ENCODE peak calls at places on chromosomes 2 and 18, in six cellular contexts. U is GM12891, H is H1, A is HepG2, B is GM12878, O is K562. T is an unnamed sample.

GRCh38 chr2:100935372-100935752 is 66.7 kb upstream of the RPL31 start:
- DNase-seq in U (no peak), H (no peak), A (no peak), B (no peak), O (no peak), T (no peak)

GRCh38 chr2:23568257-23569190 is 183.5 kb downstream of the KLHL29 start:
- DNase-seq in U (no peak), H (no peak), A (no peak), B (no peak), O (no peak), T (no peak)

GRCh38 chr2:110674620-110675555 is 3.0 kb downstream of the BUB1 start:
- DNase-seq in U (peak), H (no peak), A (no peak), B (peak), O (no peak), T (peak)

GRCh38 chr2:112154246-112155110 is 16.3 kb downstream of the FBLN7 start:
- DNase-seq in U (no peak), H (no peak), A (no peak), B (no peak), O (no peak), T (no peak)

GRCh38 chr2:216989335-216990129 is 129.7 kb upstream of the TNP1 start:
- DNase-seq in U (no peak), H (no peak), A (no peak), B (no peak), O (no peak), T (no peak)

GRCh38 chr2:55141572-55142413 is 90.3 kb downstream of the CLHC1 start:
- DNase-seq in U (no peak), H (no peak), A (no peak), B (no peak), O (no peak), T (no peak)

GRCh38 chr2:237625216-237625705 is 2.1 kb upstream of the LRRFIP1 start:
- DNase-seq in U (no peak), H (no peak), A (peak), B (no peak), O (no peak), T (no peak)

GRCh38 chr2:241199286-241199685 is 10.8 kb downstream of the ANO7 start:
- DNase-seq in U (no peak), H (no peak), A (no peak), B (no peak), O (no peak), T (no peak)

GRCh38 chr18:59048378-59048777 is 91.3 kb upstream of the SEC11C start:
- DNase-seq in U (no peak), H (no peak), A (no peak), B (no peak), O (no peak), T (no peak)

GRCh38 chr2:238139141-238139840 is 823 bp downstream of the KLHL30 start:
- DNase-seq in U (no peak), H (no peak), A (no peak), B (no peak), O (peak), T (peak)

GRCh38 chr2:180790891-180791290 is 189.5 kb upstream of the UBE2E3 start:
- DNase-seq in U (no peak), H (no peak), A (no peak), B (no peak), O (no peak), T (no peak)

GRCh38 chr2:1366546-1367134 is 46.6 kb upstream of the TPO start:
- DNase-seq in U (no peak), H (no peak), A (no peak), B (no peak), O (no peak), T (no peak)

GRCh38 chr2:8154270-8154669 is 527.6 kb upstream of the ID2 start:
- DNase-seq in U (no peak), H (no peak), A (no peak), B (no peak), O (no peak), T (no peak)

GRCh38 chr2:164186596-164186995 is 434.7 kb downstream of the GRB14 start:
- DNase-seq in U (no peak), H (no peak), A (no peak), B (no peak), O (no peak), T (no peak)

GRCh38 chr2:137115081-137115713 is 349.9 kb downstream of the THSD7B start:
- DNase-seq in U (no peak), H (no peak), A (no peak), B (no peak), O (no peak), T (no peak)

GRCh38 chr2:173681891-173682655 is 283.1 kb downstream of the SP3 start:
- DNase-seq in U (no peak), H (no peak), A (no peak), B (no peak), O (no peak), T (no peak)

GRCh38 chr18:72808688-72809087 is 59.1 kb downstream of the NETO1 start:
- DNase-seq in U (no peak), H (no peak), A (no peak), B (no peak), O (no peak), T (no peak)

GRCh38 chr2:205787761-205788160 is 105.5 kb downstream of the NRP2 start:
- DNase-seq in U (no peak), H (no peak), A (no peak), B (no peak), O (no peak), T (no peak)

GRCh38 chr2:88603146-88603545 is 24.1 kb downstream of the EIF2AK3 start:
- DNase-seq in U (no peak), H (no peak), A (no peak), B (no peak), O (no peak), T (no peak)

GRCh38 chr18:72460210-72460680 is 83.9 kb downstream of the CBLN2 start:
- DNase-seq in U (no peak), H (no peak), A (no peak), B (no peak), O (no peak), T (no peak)

GRCh38 chr2:150479075-150479915 is 8.2 kb downstream of the RND3 start:
- DNase-seq in U (no peak), H (no peak), A (no peak), B (no peak), O (no peak), T (no peak)

GRCh38 chr2:152629202-152629601 is 88.1 kb downstream of the PRPF40A start:
- DNase-seq in U (no peak), H (no peak), A (no peak), B (no peak), O (no peak), T (no peak)

GRCh38 chr2:120847700-120848321 is 112.1 kb downstream of the GLI2 start:
- DNase-seq in U (no peak), H (no peak), A (no peak), B (no peak), O (no peak), T (no peak)

GRCh38 chr2:223415071-223415470 is 187.1 kb downstream of the SCG2 start:
- DNase-seq in U (no peak), H (no peak), A (no peak), B (no peak), O (no peak), T (no peak)

GRCh38 chr2:47270421-47270820 is 115.3 kb upstream of the STPG4 start:
- DNase-seq in U (no peak), H (no peak), A (no peak), B (no peak), O (no peak), T (no peak)

GRCh38 chr2:47272905-47273758 is 118.0 kb upstream of the STPG4 start:
- DNase-seq in U (no peak), H (no peak), A (no peak), B (no peak), O (peak), T (no peak)

GRCh38 chr2:47274054-47274779 is 119.1 kb upstream of the STPG4 start:
- DNase-seq in U (no peak), H (no peak), A (no peak), B (no peak), O (no peak), T (no peak)

GRCh38 chr2:47271054-47272000 is 116.2 kb upstream of the STPG4 start:
- DNase-seq in U (no peak), H (no peak), A (no peak), B (no peak), O (no peak), T (no peak)

DNA sequence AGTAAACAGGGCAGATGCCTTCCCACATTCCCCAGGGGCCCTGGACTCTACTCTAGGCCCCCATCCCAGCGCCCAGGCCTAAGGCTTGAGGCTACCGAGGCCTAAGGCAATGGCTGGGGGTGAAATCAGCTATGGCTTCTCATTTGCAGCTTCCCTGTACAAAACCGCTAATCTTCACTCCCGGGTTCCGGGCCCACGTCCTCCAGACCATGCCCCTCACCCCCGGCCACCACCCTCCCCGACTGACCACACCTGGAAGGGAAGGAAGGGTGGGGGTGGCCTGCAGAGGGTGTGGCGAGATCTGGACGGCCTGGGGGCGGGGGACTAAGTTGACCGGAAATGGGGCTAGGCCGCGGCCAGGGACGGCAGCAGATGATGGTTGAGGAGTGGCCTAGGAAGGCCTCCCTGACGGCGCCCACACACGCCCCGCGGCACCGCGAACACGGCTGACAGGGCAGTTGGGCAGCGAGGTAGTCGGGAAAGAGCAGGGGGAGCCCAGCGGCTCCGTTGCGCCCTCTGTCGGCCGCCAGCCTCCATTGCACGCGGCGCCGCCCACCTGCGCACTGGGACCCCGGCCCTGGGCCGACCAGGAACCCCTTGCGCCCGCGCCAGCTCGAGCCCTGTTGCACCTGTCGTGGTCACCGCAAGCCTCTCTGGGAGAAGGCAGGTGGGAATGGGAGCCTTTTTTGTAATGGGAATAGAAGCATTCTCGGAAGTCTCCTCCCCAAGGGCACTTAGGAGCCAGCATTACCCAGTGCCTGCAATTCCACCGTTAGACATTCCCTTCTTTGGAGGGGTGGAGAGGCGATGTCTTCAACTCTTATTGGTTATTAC is 117.1 kb upstream of the STPG4 start:
- DNase-seq in U (peak), H (no peak), A (no peak), B (no peak), O (peak), T (peak)
- TF ChIP-seq POLR2A in U (no peak), H (no peak), A (no peak), B (peak), O (peak), T (peak)

DNA sequence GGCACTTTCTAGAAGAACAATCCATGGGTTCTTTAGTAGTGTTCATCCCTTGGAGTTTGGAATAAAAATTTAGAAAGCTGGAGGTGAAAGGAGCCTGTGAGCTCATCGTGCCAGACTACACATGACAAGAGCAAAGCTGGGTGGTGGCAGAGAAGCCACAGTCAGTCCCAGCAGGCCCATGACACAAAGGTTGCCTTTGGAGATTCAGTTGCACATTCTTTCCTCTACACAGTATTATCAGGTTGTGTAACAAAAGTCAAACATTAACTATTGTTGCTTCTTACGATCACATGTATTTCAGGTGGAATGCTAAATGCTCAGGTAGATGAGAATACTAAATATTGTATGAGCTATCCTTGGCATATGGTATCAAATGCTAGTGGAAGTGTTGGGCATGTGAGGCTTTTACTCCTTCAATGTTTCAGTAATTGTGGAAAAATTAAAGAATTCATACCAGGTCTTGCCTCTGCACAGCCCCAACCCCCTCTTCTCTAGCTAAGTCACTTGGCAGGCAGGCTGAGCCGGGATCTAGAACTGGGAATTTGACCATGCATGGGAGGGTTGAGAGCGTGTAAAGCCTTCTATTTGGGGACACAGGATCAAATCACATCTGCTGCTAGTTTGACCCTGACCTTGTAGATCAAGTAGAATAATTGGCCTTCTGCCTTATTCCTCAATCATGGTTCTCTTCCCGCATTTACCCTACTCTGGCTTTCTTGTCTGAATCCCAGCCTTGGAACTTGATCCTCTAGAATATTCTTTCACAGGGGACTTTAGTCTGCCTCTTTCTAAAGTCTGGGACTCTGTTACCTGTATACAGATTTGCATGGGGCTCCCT is 230.9 kb downstream of the GCA start:
- DNase-seq in U (no peak), H (no peak), A (peak), B (no peak), O (no peak), T (no peak)
- TF ChIP-seq TAF1 in U (no peak), H (no peak), A (no peak), B (no peak), O (no peak), T (no peak)

DNA sequence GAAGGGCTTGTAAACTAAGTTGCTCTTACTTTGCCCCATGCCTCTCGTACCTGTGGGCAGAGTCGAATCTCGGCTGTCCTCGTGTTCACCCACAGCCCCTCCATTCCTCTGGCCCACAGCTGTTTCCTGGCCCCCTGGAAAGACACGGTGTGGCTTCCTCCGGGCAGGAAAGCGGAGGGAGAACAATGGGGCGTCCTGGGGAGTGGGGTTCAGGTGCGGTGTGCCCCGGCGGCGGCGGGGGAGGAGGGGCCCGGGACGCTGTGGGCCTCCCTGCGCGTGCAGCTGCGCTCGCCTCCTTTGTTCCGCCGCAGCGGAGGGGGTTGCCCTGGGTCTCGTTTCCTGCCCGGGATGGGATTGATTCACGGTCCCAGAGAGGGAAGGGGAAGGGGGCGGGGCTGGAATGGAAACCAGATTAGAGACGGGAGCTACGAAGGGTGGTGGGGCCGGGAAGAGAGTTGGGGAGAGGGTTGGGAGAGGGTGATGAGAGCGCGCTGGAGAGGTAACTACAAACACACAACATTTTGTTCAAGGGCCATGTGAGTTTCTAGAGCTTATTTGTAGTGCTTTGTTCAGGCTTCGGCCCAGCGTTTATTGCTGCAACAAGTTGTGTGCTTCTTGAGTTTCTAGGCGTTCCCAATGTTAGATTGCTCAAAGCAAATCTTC is 796 bp downstream of the MYO1B start:
- DNase-seq in U (peak), H (peak), A (peak), B (no peak), O (no peak), T (peak)
- TF ChIP-seq POLR2AphosphoS5 in U (no peak), H (no peak), A (no peak), B (no peak), O (no peak), T (no peak)

GRCh38 chr2:47401789-47402554 is 984 bp upstream of the MSH2 start:
- DNase-seq in U (no peak), H (no peak), A (no peak), B (no peak), O (no peak), T (no peak)

GRCh38 chr2:47404356-47404755 is 1.4 kb downstream of the MSH2 start:
- DNase-seq in U (no peak), H (no peak), A (no peak), B (no peak), O (peak), T (no peak)

GRCh38 chr2:47403829-47404228 is 873 bp downstream of the MSH2 start:
- DNase-seq in U (no peak), H (no peak), A (peak), B (no peak), O (peak), T (no peak)

GRCh38 chr2:47402555-47402804 is 476 bp upstream of the MSH2 start:
- DNase-seq in U (no peak), H (no peak), A (no peak), B (no peak), O (no peak), T (no peak)

GRCh38 chr2:47402805-47403691 is at the start of gene MSH2:
- DNase-seq in U (peak), H (peak), A (peak), B (peak), O (peak), T (peak)
- TF ChIP-seq POLR2A in U (peak), H (no peak), A (peak), B (peak), O (peak), T (peak)

GRCh38 chr2:235938611-235939010 is 229.6 kb downstream of the GBX2 start:
- DNase-seq in U (no peak), H (no peak), A (no peak), B (no peak), O (no peak), T (no peak)
- TF ChIP-seq TAF1 in U (no peak), H (no peak), A (no peak), B (no peak), O (no peak), T (no peak)

GRCh38 chr2:106341666-106342065 is 126.5 kb downstream of the RGPD3 start:
- DNase-seq in U (no peak), H (no peak), A (no peak), B (no peak), O (no peak), T (no peak)
- TF ChIP-seq POLR2AphosphoS5 in U (no peak), H (no peak), A (no peak), B (no peak), O (no peak), T (no peak)

GRCh38 chr2:218995972-218996644 is 2.9 kb upstream of the CRYBA2 start:
- DNase-seq in U (peak), H (no peak), A (peak), B (no peak), O (peak), T (peak)
- TF ChIP-seq POLR2A in U (no peak), H (no peak), A (no peak), B (no peak), O (peak), T (no peak)

DNA sequence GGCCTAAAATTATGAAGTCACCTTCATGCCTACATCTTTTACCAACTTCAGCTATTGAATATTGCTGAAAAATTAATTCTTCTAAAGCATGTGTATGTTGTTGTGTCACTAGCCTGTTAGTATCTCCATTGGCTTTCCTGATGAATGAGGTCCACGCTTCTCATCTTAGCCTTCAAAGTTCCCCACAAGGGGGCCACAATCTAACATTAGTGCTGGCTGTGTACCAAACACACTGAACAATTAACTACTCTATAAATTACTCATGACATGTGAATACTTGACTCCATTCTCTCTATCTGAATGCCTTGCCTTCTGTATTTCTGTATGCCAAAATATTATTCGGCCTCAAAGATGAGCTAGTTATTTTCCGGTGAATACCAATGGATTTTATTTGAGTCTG is 208.7 kb upstream of the COL3A1 start:
- DNase-seq in U (no peak), H (no peak), A (peak), B (no peak), O (no peak), T (no peak)
- TF ChIP-seq TAF1 in U (no peak), H (no peak), A (no peak), B (no peak), O (no peak), T (no peak)

DNA sequence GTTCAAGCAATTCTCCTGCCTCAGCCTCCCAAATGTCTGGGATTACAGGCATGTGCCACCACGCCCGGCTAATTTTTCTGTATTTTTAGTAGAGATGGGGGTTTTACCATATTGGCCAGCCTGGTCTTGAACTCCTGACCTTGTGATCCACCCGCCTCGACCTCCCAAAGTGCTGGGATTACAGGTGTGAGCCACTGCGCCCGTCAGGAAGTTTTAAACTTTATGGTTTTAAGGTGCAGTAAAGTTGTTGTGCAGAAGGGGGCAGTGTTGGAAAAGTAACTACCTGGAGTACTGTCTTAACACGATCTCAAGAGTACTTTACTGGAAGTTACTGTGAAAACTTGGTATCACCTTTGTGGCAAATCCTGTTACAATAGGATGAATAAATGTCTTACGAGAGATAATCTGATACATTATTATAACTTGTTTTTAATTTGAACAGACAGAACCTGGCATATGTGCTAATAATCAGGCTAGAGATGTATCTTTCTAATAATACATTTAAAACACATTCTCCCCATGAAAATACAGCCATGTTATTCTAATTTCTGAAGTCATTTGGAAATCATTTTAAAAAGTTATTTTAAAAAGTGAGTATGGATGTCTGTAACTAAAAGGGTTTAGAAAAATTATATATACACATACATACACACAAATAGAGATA is 10.8 kb downstream of the SPDYA start:
- DNase-seq in U (peak), H (peak), A (peak), B (peak), O (peak), T (no peak)
- TF ChIP-seq POLR2AphosphoS5 in U (no peak), H (no peak), A (no peak), B (no peak), O (no peak), T (no peak)